ENCODE peak calls at places on chromosomes 11 and 22, in six cellular contexts. O, R, S, N, G and C are unnamed samples.

GRCh38 chr11:76152086-76152658 is 54.1 kb downstream of the WNT11 start:
- DNase-seq in S (peak), N (peak), R (peak), O (peak), G (peak), C (peak)

GRCh38 chr11:1336836-1337646 is 27.6 kb upstream of the TOLLIP start:
- DNase-seq in G (peak), O (peak), N (no peak), S (peak), R (no peak), C (peak)

GRCh38 chr11:76588455-76589325 is 81.9 kb downstream of the LRRC32 start:
- DNase-seq in G (peak), O (no peak), S (peak), R (peak), N (peak), C (no peak)

GRCh38 chr11:112995423-112996084 is 34.3 kb downstream of the NCAM1 start:
- DNase-seq in N (no peak), S (no peak), R (no peak), G (no peak), O (no peak), C (no peak)

GRCh38 chr11:75214411-75214821 is 26.2 kb upstream of the TPBGL start:
- DNase-seq in S (peak), G (peak), N (peak), O (peak), R (peak), C (peak)

GRCh38 chr22:24104307-24105017 is 76.8 kb upstream of the SUSD2 start:
- DNase-seq in O (no peak), G (peak), R (no peak), N (no peak), S (no peak), C (no peak)

GRCh38 chr11:111912535-111912934 is at the start of gene HSPB2:
- DNase-seq in O (no peak), N (peak), G (peak), S (no peak), R (no peak), C (no peak)

GRCh38 chr22:37519268-37520195 is at the start of gene CARD10:
- DNase-seq in S (no peak), R (peak), N (peak), G (no peak), O (no peak), C (peak)

GRCh38 chr11:113982306-113982705 is 7.4 kb downstream of the HTR3A start:
- DNase-seq in G (no peak), N (no peak), R (no peak), O (no peak), S (no peak), C (no peak)

GRCh38 chr22:42700901-42701300 is 19.8 kb downstream of the A4GALT start:
- DNase-seq in R (no peak), G (no peak), O (no peak), S (no peak), N (no peak), C (no peak)

GRCh38 chr11:120117991-120118390 is 19.9 kb downstream of the TRIM29 start:
- DNase-seq in O (no peak), R (no peak), G (no peak), S (no peak), N (no peak), C (no peak)

GRCh38 chr11:134124660-134125451 is 56.0 kb downstream of the JAM3 start:
- DNase-seq in S (no peak), R (peak), N (peak), G (peak), O (no peak), C (no peak)

GRCh38 chr11:313304-313786 is 495 bp upstream of the IFITM1 start:
- DNase-seq in R (no peak), S (no peak), O (no peak), N (no peak), G (no peak), C (no peak)

GRCh38 chr11:119878990-119879389 is 150.0 kb upstream of the NECTIN1 start:
- DNase-seq in O (no peak), S (no peak), N (no peak), R (no peak), G (no peak), C (no peak)

GRCh38 chr22:36461665-36462474 is 19.6 kb downstream of the TXN2 start:
- DNase-seq in O (peak), R (peak), G (peak), S (no peak), N (peak), C (no peak)

GRCh38 chr22:49986325-49986724 is 25.8 kb downstream of the PIM3 start:
- DNase-seq in R (no peak), S (no peak), O (no peak), N (no peak), G (no peak), C (no peak)

GRCh38 chr22:49977578-49977977 is 17.0 kb downstream of the PIM3 start:
- DNase-seq in G (no peak), S (no peak), N (no peak), O (no peak), R (no peak), C (no peak)

GRCh38 chr22:49979587-49980264 is 19.2 kb downstream of the PIM3 start:
- DNase-seq in O (peak), N (peak), R (no peak), S (no peak), G (no peak), C (no peak)

GRCh38 chr22:49983148-49984042 is 22.8 kb downstream of the PIM3 start:
- DNase-seq in G (no peak), S (peak), R (no peak), O (no peak), N (peak), C (peak)
- TF ChIP-seq CTCF in G (no peak), S (no peak), R (no peak), O (peak), N (peak), C (no peak)

GRCh38 chr11:43774786-43775185 is 94.2 kb downstream of the HSD17B12 start:
- DNase-seq in G (no peak), O (no peak), N (no peak), S (no peak), R (no peak), C (no peak)

GRCh38 chr11:43765194-43765593 is 84.7 kb downstream of the HSD17B12 start:
- DNase-seq in R (no peak), O (no peak), N (no peak), S (no peak), G (no peak), C (no peak)

GRCh38 chr11:43772733-43773132 is 92.2 kb downstream of the HSD17B12 start:
- DNase-seq in N (no peak), O (no peak), G (no peak), R (no peak), S (no peak), C (no peak)

GRCh38 chr11:43770173-43770572 is 89.6 kb downstream of the HSD17B12 start:
- DNase-seq in S (no peak), O (no peak), N (peak), G (no peak), R (no peak), C (no peak)
- TF ChIP-seq CTCF in S (no peak), O (no peak), N (no peak), G (no peak), R (no peak), C (no peak)

DNA sequence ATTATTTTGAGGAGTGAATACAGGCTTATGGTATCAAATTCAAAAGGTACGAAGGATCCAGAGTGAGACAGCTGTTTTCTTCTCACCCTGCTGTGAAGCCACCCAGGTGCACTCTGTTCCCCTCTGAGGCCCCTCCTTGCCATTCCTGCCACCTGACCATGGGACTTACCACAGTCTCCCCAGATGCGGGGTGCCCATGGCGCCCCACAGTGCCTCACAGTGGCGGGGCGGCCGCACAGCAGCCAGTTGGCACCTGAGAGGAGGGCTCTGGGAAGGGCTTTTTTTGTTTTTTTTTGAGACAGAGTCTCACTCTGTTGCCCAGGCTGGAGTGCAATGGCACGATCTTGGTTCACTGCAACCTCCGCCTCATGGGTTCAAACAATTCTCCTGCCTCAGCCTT is 151.7 kb downstream of the CEP164 start:
- DNase-seq in R (no peak), S (peak), G (no peak), O (no peak), N (no peak), C (no peak)
- TF ChIP-seq CTCF in R (no peak), S (peak), G (no peak), O (no peak), N (no peak), C (no peak)

DNA sequence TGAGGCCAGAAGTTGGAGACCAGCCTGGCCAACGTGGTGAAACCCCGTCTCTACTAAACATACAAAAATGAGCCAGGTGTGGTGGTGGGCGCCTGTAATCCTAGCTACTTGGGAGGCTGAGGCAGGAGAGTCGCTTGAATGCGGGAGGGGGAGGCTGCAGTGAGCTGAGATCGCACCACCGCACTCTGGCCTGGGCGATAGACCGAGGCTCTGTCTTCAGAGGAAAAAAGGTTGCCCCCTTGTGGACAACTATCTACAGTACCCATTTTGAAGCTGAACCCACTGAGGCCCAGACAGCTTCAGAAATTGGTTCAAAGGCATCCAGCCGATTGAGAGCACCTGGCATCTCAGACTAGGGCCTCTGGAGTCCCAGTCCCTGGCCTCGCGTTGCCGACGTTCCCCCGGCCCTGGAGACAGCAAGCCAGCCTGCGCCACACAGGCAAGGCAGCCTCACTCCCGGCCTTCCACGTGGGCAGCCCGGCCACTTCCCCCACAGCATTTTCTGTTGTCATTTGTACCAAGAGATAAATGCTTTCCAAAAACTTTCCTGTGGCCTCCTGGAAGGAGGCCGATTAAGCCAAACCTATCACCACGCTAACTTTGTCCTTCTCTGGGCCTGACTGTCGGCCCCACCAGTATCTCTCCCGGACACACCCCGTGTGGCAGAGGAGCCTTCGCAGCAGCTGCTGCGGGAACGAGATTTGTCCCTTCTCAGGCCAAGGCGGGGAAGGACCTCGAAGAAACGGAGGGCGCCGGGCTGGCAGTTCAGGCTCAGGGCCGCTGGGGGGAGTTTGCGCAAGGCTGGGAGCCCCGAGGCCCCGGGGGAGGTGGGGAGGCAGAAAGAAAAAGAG is 82.8 kb downstream of the FLI1 start:
- DNase-seq in O (peak), G (no peak), S (peak), R (no peak), N (peak), C (no peak)
- TF ChIP-seq CTCF in O (peak), G (no peak), S (no peak), R (no peak), N (peak), C (no peak)

GRCh38 chr11:6607190-6607635 is 3.6 kb downstream of the ILK start:
- DNase-seq in R (no peak), S (no peak), N (no peak), O (no peak), G (no peak), C (no peak)

GRCh38 chr11:6603287-6604080 is at the start of the genes ILK and RRP8:
- DNase-seq in O (peak), R (peak), N (peak), S (peak), G (peak), C (peak)

GRCh38 chr11:6602096-6602940 is 1.1 kb downstream of the RRP8 start:
- DNase-seq in R (no peak), G (peak), O (no peak), N (no peak), S (no peak), C (no peak)

GRCh38 chr11:6606471-6607189 is 3.1 kb downstream of the ILK start:
- DNase-seq in S (peak), G (peak), N (peak), O (peak), R (peak), C (peak)

DNA sequence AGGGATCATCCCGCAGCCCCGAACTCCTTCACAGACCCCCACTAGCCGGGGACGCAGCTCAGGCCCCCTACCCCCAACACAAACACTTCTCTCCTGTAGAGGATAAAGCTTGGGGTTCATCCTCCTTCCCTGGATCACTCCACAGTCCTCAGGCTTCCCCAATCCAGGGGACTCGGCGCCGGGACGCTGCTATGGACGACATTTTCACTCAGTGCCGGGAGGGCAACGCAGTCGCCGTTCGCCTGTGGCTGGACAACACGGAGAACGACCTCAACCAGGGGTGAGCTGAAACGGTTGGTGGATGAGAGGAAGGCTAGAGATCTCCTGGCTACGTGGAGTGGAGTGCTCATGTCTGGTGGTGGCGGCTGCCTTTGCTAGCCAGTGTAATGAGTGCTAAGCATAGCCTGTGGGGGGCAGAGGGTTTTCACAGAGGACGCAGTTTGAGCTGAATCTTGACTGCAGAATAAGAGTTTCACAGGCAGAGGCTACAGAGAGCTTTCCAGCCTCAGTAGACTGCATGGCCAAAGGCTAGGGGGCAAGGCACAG is 580 bp downstream of the ILK start:
- DNase-seq in S (peak), G (peak), R (peak), O (peak), N (peak), C (peak)
- TF ChIP-seq CTCF in S (peak), G (no peak), R (no peak), O (no peak), N (peak), C (no peak)

GRCh38 chr11:78841451-78842060 is 266.9 kb upstream of the NARS2 start:
- DNase-seq in S (no peak), O (no peak), N (no peak), G (no peak), R (peak), C (no peak)
- TF ChIP-seq CTCF in S (no peak), O (no peak), N (no peak), G (no peak), R (no peak), C (no peak)

GRCh38 chr11:18526130-18526520 is 617 bp downstream of the TSG101 start:
- DNase-seq in G (no peak), R (no peak), N (no peak), S (no peak), O (no peak), C (no peak)

GRCh38 chr11:18524248-18524647 is 2.5 kb downstream of the TSG101 start:
- DNase-seq in R (no peak), N (no peak), S (no peak), G (no peak), O (no peak), C (no peak)

GRCh38 chr11:18521123-18521522 is 5.6 kb downstream of the TSG101 start:
- DNase-seq in N (no peak), R (no peak), S (no peak), G (no peak), O (no peak), C (no peak)

GRCh38 chr11:18523079-18523478 is 3.7 kb downstream of the TSG101 start:
- DNase-seq in R (peak), G (no peak), O (no peak), N (no peak), S (no peak), C (no peak)

DNA sequence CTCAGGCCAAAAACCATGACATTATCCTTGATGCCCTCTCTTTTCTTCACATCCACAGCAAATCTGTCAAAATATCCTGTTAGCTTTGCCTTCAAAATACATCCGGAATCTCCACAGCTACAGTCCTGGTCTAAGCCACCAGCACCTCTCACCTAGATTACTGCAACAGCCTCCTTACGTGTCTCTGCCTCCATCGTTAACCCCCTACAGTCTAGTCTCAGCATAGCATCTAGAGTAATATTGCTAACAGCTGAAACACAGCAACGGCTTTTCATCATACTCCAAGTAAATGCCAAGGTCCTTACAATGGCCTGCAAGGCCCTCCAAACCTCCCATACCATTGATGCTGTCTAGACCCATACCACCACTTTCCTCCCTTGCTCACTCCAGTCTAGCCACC is 4.4 kb downstream of the TSG101 start:
- DNase-seq in O (peak), G (no peak), S (no peak), R (no peak), N (no peak), C (no peak)
- TF ChIP-seq CTCF in O (no peak), G (no peak), S (no peak), R (peak), N (no peak), C (no peak)

DNA sequence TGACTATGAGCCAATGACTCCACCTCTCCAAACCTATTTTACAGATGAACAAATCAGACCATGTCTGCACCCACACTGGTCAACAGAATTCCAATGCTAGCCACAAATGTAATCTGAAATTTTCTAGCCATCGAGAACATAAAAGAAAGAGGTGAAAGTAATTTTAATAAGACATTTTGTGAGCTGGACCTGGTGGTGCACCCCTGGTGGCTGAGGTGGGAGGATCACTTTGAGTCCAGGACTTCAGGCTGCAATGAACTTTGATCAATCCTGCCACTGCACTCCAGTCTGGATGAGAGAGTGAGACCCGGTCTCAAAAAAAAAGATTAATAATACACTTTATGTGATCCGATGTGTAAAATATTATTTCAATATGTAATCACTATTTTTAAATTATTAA is 9.4 kb upstream of the RNF185 start:
- DNase-seq in O (no peak), G (no peak), R (no peak), S (no peak), N (no peak), C (no peak)
- TF ChIP-seq CTCF in O (peak), G (no peak), R (peak), S (no peak), N (no peak), C (no peak)

GRCh38 chr11:64355078-64355940 is 3.7 kb upstream of the RPS6KA4 start:
- DNase-seq in S (peak), R (peak), O (peak), N (peak), G (peak), C (peak)

GRCh38 chr11:64357446-64357845 is 1.5 kb upstream of the RPS6KA4 start:
- DNase-seq in O (no peak), S (peak), N (no peak), G (no peak), R (no peak), C (no peak)

GRCh38 chr11:64357904-64358535 is 942 bp upstream of the RPS6KA4 start:
- DNase-seq in N (no peak), G (no peak), S (peak), O (peak), R (peak), C (no peak)

GRCh38 chr11:64358536-64358906 is 441 bp upstream of the RPS6KA4 start:
- DNase-seq in G (no peak), N (no peak), S (peak), R (peak), O (no peak), C (no peak)

GRCh38 chr11:64356498-64357411 is 2.2 kb upstream of the RPS6KA4 start:
- DNase-seq in R (no peak), S (peak), O (peak), G (no peak), N (no peak), C (no peak)
- TF ChIP-seq CTCF in R (peak), S (peak), O (peak), G (no peak), N (peak), C (no peak)